ENCODE peak calls at places on chromosomes 3 and 15, in nine cellular contexts. L, G, Y, M, N, C, D, E and K are unnamed samples.

GRCh38 chr3:134367869-134368750 is 6.1 kb downstream of the AMOTL2 start:
- DNase-seq in C (no peak), D (no peak), N (no peak), E (no peak), Y (no peak), M (no peak), L (no peak), G (no peak), K (no peak)

GRCh38 chr3:155243512-155243921 is 50.0 kb downstream of the STRIT1 start:
- DNase-seq in D (peak; percentile 50), N (no peak), Y (no peak), L (peak; percentile 29), M (no peak), C (no peak), G (no peak), E (no peak), K (no peak)

GRCh38 chr15:31871159-31871886 is 159.0 kb upstream of the CHRNA7 start:
- DNase-seq in D (no peak), G (no peak), Y (no peak), C (no peak), N (no peak), L (no peak), E (no peak), M (peak; percentile 4), K (no peak)

GRCh38 chr3:130878464-130878863 is 15.4 kb upstream of the ATP2C1 start:
- DNase-seq in Y (no peak), E (no peak), N (no peak), C (no peak), M (no peak), D (no peak), G (no peak), L (no peak), K (no peak)

GRCh38 chr15:62392411-62392810 is 227.3 kb upstream of the C2CD4B start:
- DNase-seq in Y (no peak), M (no peak), E (no peak), L (peak; percentile 64), C (no peak), D (no peak), G (peak; percentile 22), N (no peak), K (peak; percentile 1)

GRCh38 chr3:126288314-126288713 is 68.9 kb downstream of the KLF15 start:
- DNase-seq in M (no peak), N (no peak), L (no peak), D (no peak), E (no peak), Y (peak; percentile 83), C (no peak), G (peak; percentile 38), K (no peak)

GRCh38 chr15:80177151-80177550 is 24.4 kb downstream of the FAH start:
- DNase-seq in Y (no peak), E (no peak), G (no peak), L (no peak), M (no peak), N (no peak), C (no peak), D (peak; percentile 39), K (no peak)

GRCh38 chr15:70494861-70495571 is 268.3 kb downstream of the UACA start:
- DNase-seq in E (peak; percentile 65), C (no peak), G (no peak), Y (no peak), D (peak; percentile 94), N (no peak), M (peak; percentile 25), L (peak; percentile 94), K (no peak)

GRCh38 chr3:30349507-30349906 is 256.9 kb upstream of the TGFBR2 start:
- DNase-seq in G (no peak), E (no peak), L (no peak), Y (no peak), C (no peak), M (no peak), N (no peak), D (no peak), K (no peak)

GRCh38 chr3:7447197-7447769 is 586.4 kb downstream of the GRM7 start:
- DNase-seq in C (no peak), M (no peak), G (no peak), E (no peak), N (no peak), Y (no peak), D (no peak), L (no peak), K (no peak)

GRCh38 chr3:63595221-63595620 is 57.3 kb upstream of the SNTN start:
- DNase-seq in N (no peak), G (no peak), C (no peak), D (no peak), L (no peak), E (no peak), M (no peak), Y (no peak), K (no peak)

GRCh38 chr3:115623414-115623868 is at the start of gene GAP43:
- DNase-seq in M (no peak), G (peak; percentile 39), Y (no peak), E (peak; percentile 35), N (no peak), D (peak; percentile 58), L (peak; percentile 96), C (no peak), K (no peak)

GRCh38 chr15:67433495-67434099 is 87.3 kb upstream of the C15orf61 start:
- DNase-seq in Y (peak; percentile 86), M (peak; percentile 26), N (no peak), C (no peak), G (peak; percentile 60), L (peak; percentile 22), E (no peak), D (peak; percentile 39), K (no peak)

GRCh38 chr3:8556470-8556869 is 54.8 kb downstream of the LMCD1 start:
- DNase-seq in L (no peak), C (no peak), M (no peak), E (no peak), N (no peak), D (no peak), Y (no peak), G (no peak), K (no peak)

GRCh38 chr15:81338422-81339007 is 14.6 kb upstream of the STARD5 start:
- DNase-seq in E (no peak), L (peak; percentile 96), G (no peak), D (peak; percentile 87), Y (peak; percentile 40), N (no peak), C (no peak), M (no peak), K (no peak)

GRCh38 chr15:33506781-33507180 is 196.0 kb downstream of the RYR3 start:
- DNase-seq in G (no peak), L (no peak), N (peak; percentile 75), M (no peak), E (peak; percentile 7), C (no peak), D (no peak), Y (no peak), K (no peak)

GRCh38 chr15:96503276-96503675 is 172.8 kb downstream of the NR2F2 start:
- DNase-seq in M (no peak), N (no peak), L (no peak), Y (peak; percentile 44), E (no peak), G (no peak), D (no peak), C (no peak), K (no peak)

GRCh38 chr3:44924102-44925084 is 50.0 kb downstream of the TGM4 start:
- DNase-seq in M (no peak), N (no peak), C (no peak), Y (no peak), L (peak; percentile 29), G (no peak), D (no peak), E (no peak), K (no peak)

GRCh38 chr15:29268706-29269484 is 727 bp downstream of the NSMCE3 start:
- DNase-seq in G (no peak), Y (peak; percentile 81), M (peak; percentile 25), D (peak; percentile 31), L (peak; percentile 26), E (no peak), C (no peak), N (no peak), K (peak; percentile 22)

GRCh38 chr3:126834596-126835471 is 130.8 kb downstream of the CHCHD6 start:
- DNase-seq in N (no peak), G (no peak), M (no peak), D (peak; percentile 64), C (no peak), E (no peak), Y (peak; percentile 51), L (peak; percentile 31), K (no peak)

GRCh38 chr15:59473226-59473625 is 35.2 kb downstream of the FAM81A start:
- DNase-seq in G (no peak), Y (no peak), E (no peak), L (no peak), D (no peak), M (no peak), N (no peak), C (no peak), K (no peak)

GRCh38 chr3:84959470-84960380 is 936 bp downstream of the CADM2 start:
- DNase-seq in C (peak; percentile 39), N (no peak), D (no peak), M (no peak), L (no peak), G (peak; percentile 29), E (no peak), Y (no peak), K (no peak)

GRCh38 chr3:109685084-109686079 is 348.0 kb upstream of the DPPA4 start:
- DNase-seq in C (no peak), M (no peak), N (no peak), E (peak; percentile 97), L (peak; percentile 99), G (no peak), Y (no peak), D (peak; percentile 96), K (no peak)

GRCh38 chr3:187714404-187714979 is 12.1 kb upstream of the RTP2 start:
- DNase-seq in G (peak; percentile 76), C (peak; percentile 30), L (peak; percentile 41), D (peak; percentile 70), Y (peak; percentile 91), E (no peak), N (peak; percentile 86), M (peak; percentile 70), K (peak; percentile 72)

GRCh38 chr3:11328196-11328945 is 56.2 kb downstream of the ATG7 start:
- DNase-seq in C (no peak), D (no peak), M (no peak), E (no peak), N (no peak), Y (no peak), L (no peak), G (no peak), K (no peak)